ENCODE peak calls at places on chromosomes 3 and 15, in five cellular contexts. S is HepG2, J is GM12878, H is K562, G is H1. Q is an unnamed sample.

GRCh38 chr15:69080203-69080957 is 65.9 kb downstream of the NOX5 start:
- DNase-seq in S (no peak), J (no peak), H (no peak), G (no peak), Q (no peak)

GRCh38 chr15:62392411-62392810 is 227.3 kb upstream of the C2CD4B start:
- DNase-seq in S (peak; percentile 75), J (no peak), H (no peak), G (no peak), Q (no peak)

GRCh38 chr15:88649286-88649733 is 10.5 kb downstream of the ISG20 start:
- DNase-seq in S (peak; percentile 41), J (no peak), H (no peak), G (no peak), Q (no peak)

GRCh38 chr3:8964436-8965370 is 1.4 kb upstream of the RAD18 start:
- DNase-seq in S (peak; percentile 83), J (no peak), H (no peak), G (no peak), Q (no peak)

GRCh38 chr3:49255112-49255511 is 21.9 kb downstream of the C3orf62 start:
- DNase-seq in S (no peak), J (no peak), H (no peak), G (no peak), Q (peak; percentile 77)

GRCh38 chr3:25306066-25306465 is 122.0 kb upstream of the RARB start:
- DNase-seq in S (no peak), J (no peak), H (no peak), G (no peak), Q (no peak)

GRCh38 chr3:120448707-120449650 is 1.8 kb downstream of the FSTL1 start:
- DNase-seq in S (no peak), J (no peak), H (no peak), G (no peak), Q (no peak)

GRCh38 chr3:16550305-16550675 is 36.8 kb upstream of the RFTN1 start:
- DNase-seq in S (no peak), J (no peak), H (no peak), G (peak; percentile 57), Q (no peak)

GRCh38 chr3:173398111-173398479 is 551 bp downstream of the NLGN1 start:
- DNase-seq in S (no peak), J (no peak), H (no peak), G (no peak), Q (no peak)

GRCh38 chr3:189038773-189039720 is 132.7 kb upstream of the TPRG1 start:
- DNase-seq in S (no peak), J (no peak), H (no peak), G (no peak), Q (peak; percentile 58)

GRCh38 chr15:79035111-79035601 is 55.4 kb downstream of the RASGRF1 start:
- DNase-seq in S (no peak), J (peak; percentile 31), H (no peak), G (no peak), Q (no peak)

GRCh38 chr15:73683624-73684536 is at the start of gene CD276:
- DNase-seq in S (peak; percentile 61), J (no peak), H (peak; percentile 89), G (peak; percentile 80), Q (no peak)

GRCh38 chr3:157956850-157957249 is 149.4 kb downstream of the SHOX2 start:
- DNase-seq in S (no peak), J (no peak), H (no peak), G (no peak), Q (no peak)

GRCh38 chr3:4828279-4829030 is 150.8 kb upstream of the BHLHE40 start:
- DNase-seq in S (no peak), J (no peak), H (peak; percentile 58), G (no peak), Q (peak; percentile 66)

GRCh38 chr3:102106421-102107097 is 257.2 kb downstream of the NFKBIZ start:
- DNase-seq in S (no peak), J (no peak), H (no peak), G (no peak), Q (no peak)

GRCh38 chr3:170724599-170724998 is 138.7 kb upstream of the SLC7A14 start:
- DNase-seq in S (no peak), J (no peak), H (no peak), G (no peak), Q (no peak)

GRCh38 chr15:26065723-26066122 is 202.6 kb upstream of the ATP10A start:
- DNase-seq in S (no peak), J (no peak), H (no peak), G (no peak), Q (no peak)

GRCh38 chr3:167941234-167941995 is 154.3 kb downstream of the GOLIM4 start:
- DNase-seq in S (no peak), J (no peak), H (peak; percentile 27), G (no peak), Q (peak; percentile 93)

GRCh38 chr3:50503504-50503903 is at the start of gene CACNA2D2:
- DNase-seq in S (no peak), J (no peak), H (peak; percentile 82), G (peak; percentile 82), Q (peak; percentile 5)

GRCh38 chr3:151329368-151329767 is at the start of gene P2RY13:
- DNase-seq in S (no peak), J (no peak), H (no peak), G (no peak), Q (no peak)

GRCh38 chr3:65174713-65175112 is 486.9 kb upstream of the ADAMTS9 start:
- DNase-seq in S (no peak), J (no peak), H (peak; percentile 4), G (no peak), Q (no peak)

GRCh38 chr3:42652251-42652610 is 1.3 kb upstream of the ZBTB47 start:
- DNase-seq in S (no peak), J (no peak), H (no peak), G (peak; percentile 51), Q (no peak)

GRCh38 chr3:171569571-171570132 is 109.4 kb upstream of the TNIK start:
- DNase-seq in S (no peak), J (no peak), H (peak; percentile 23), G (no peak), Q (no peak)

GRCh38 chr3:128368626-128369025 is 98.1 kb downstream of the DNAJB8 start:
- DNase-seq in S (no peak), J (no peak), H (no peak), G (no peak), Q (no peak)

GRCh38 chr3:98971183-98971681 is 69.7 kb upstream of the DCBLD2 start:
- DNase-seq in S (peak; percentile 51), J (no peak), H (no peak), G (no peak), Q (no peak)

GRCh38 chr3:66723231-66723630 is 222.4 kb upstream of the LRIG1 start:
- DNase-seq in S (no peak), J (no peak), H (no peak), G (no peak), Q (no peak)

GRCh38 chr3:149579838-149580542 is 77.8 kb downstream of the WWTR1 start:
- DNase-seq in S (no peak), J (no peak), H (no peak), G (no peak), Q (no peak)

GRCh38 chr3:94862703-94863102 is 799.8 kb downstream of the NSUN3 start:
- DNase-seq in S (peak; percentile 25), J (no peak), H (no peak), G (no peak), Q (no peak)

GRCh38 chr3:65896321-65896720 is 142.4 kb downstream of the MAGI1 start:
- DNase-seq in S (no peak), J (no peak), H (no peak), G (no peak), Q (no peak)

GRCh38 chr15:78207641-78208340 is 26.6 kb downstream of the ACSBG1 start:
- DNase-seq in S (no peak), J (no peak), H (no peak), G (peak; percentile 40), Q (no peak)

GRCh38 chr3:11116336-11117059 is 37.8 kb upstream of the HRH1 start:
- DNase-seq in S (no peak), J (no peak), H (peak; percentile 4), G (no peak), Q (no peak)

GRCh38 chr3:62936626-62937254 is 61.5 kb upstream of the CADPS start:
- DNase-seq in S (no peak), J (no peak), H (no peak), G (no peak), Q (no peak)
- TF ChIP-seq GABPA in S (no peak), J (no peak), H (no peak), G (no peak), Q (no peak)

DNA sequence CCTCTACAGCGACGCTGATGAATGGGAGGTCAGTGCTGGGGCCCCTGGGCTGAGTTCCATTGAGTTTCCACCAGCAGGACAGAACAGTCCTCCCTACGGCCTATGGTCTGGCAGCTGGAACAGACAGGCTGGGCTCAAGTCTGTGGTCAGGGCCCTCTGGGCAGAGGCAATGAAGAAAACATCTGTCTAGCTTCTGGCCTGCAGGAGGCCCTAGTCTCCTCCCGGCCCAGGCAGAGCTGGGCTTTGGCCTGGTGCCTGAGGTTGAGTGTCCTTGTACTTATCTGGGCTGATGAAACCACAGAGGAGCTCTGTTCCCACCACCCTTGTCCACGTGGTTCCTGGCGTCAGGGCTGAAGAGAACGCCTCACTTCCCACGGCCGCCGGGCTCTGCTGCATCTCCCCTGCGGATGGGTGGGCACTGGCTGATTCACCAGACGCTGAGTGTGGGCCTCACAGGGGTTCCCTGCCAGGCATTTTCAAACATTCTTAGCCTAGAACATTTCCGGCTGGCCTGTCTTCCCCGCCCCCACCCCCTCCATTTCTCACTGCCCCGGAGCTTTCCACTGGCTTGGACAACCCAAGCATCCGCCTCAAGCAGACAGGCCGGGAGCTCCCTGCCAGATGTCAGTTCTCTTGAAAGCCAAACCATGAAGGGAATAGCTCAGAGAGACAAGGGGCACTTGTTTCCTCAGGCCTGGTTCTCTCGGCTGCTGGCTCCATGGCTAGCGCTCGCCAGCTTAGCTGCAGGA is 20.3 kb downstream of the PPCDC start:
- DNase-seq in S (peak; percentile 96), J (peak; percentile 93), H (peak; percentile 80), G (no peak), Q (peak; percentile 86)
- TF ChIP-seq CTCF in S (peak; percentile 91), J (peak; percentile 58), H (peak; percentile 87), G (no peak), Q (peak; percentile 28)

GRCh38 chr15:84684092-84684491 is 26.1 kb upstream of the NMB start:
- DNase-seq in S (no peak), J (no peak), H (no peak), G (no peak), Q (no peak)

GRCh38 chr15:84690342-84690741 is 25.6 kb downstream of the SEC11A start:
- DNase-seq in S (no peak), J (no peak), H (no peak), G (no peak), Q (no peak)

GRCh38 chr15:84689858-84690257 is 26.1 kb downstream of the SEC11A start:
- DNase-seq in S (no peak), J (no peak), H (no peak), G (no peak), Q (no peak)

GRCh38 chr15:84681822-84682221 is 23.8 kb upstream of the NMB start:
- DNase-seq in S (no peak), J (no peak), H (no peak), G (no peak), Q (peak; percentile 65)

GRCh38 chr15:84685304-84685703 is 27.3 kb upstream of the NMB start:
- DNase-seq in S (no peak), J (no peak), H (no peak), G (no peak), Q (no peak)
- TF ChIP-seq GABPA in S (no peak), J (no peak), H (no peak), G (no peak), Q (no peak)

DNA sequence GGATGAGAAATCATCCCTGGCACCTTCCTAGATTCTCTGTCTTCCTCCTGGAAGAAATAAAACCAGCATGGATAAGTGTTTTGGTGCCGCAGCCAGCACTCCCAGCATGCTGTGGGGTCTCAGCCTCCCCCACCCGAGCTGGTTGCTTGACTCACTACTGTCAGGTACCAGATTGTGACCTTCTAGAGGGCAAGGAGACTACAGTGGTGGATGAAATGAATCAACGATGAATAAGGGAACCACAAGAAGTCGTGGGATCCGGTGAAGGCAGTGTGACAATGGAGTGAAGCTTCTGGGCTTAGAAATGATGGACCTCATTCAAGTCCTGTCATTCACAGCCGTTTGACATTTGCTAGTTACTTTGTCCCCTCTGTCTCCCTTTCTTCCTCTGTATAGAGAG is 50.2 kb upstream of the SLCO3A1 start:
- DNase-seq in S (no peak), J (no peak), H (no peak), G (no peak), Q (no peak)
- TF ChIP-seq CTCF in S (no peak), J (no peak), H (no peak), G (no peak), Q (no peak)

Q was measured in HL-60.